ENCODE peak calls at places on chromosomes 13 and 19, in ten cellular contexts. One of them, this sample, is unnamed.

GRCh38 chr19:54458648-54459281 is 4.8 kb downstream of the LENG9 start:
- DNase-seq in C1 segment of cervical spinal cord: no peak
- DNase-seq in stromal cell of bone marrow: no peak
- DNase-seq in HFFc6: no peak
- DNase-seq in ecto neural progenitor cell: no peak
- DNase-seq in HS-5: no peak
- DNase-seq in NCI-H2081: no peak
- DNase-seq in stimulated activated CD8-positive, alpha-beta memory T cell treated with anti-CD3 and anti-CD28 coated beads, Interleukin-15, amount 100 ng/mL, for 1 hour: no peak
- DNase-seq in NCI-H2029: no peak
- DNase-seq in activated gamma-delta T cell treated with Interleukin-2 at 50 U/mL for 16 hours: no peak
- DNase-seq in this sample: no peak

GRCh38 chr19:30214651-30215051 is 157.5 kb upstream of the ZNF536 start:
- DNase-seq in C1 segment of cervical spinal cord: no peak
- DNase-seq in stromal cell of bone marrow: no peak
- DNase-seq in HFFc6: no peak
- DNase-seq in ecto neural progenitor cell: no peak
- DNase-seq in HS-5: no peak
- DNase-seq in NCI-H2081: no peak
- DNase-seq in stimulated activated CD8-positive, alpha-beta memory T cell treated with anti-CD3 and anti-CD28 coated beads, Interleukin-15, amount 100 ng/mL, for 1 hour: no peak
- DNase-seq in NCI-H2029: no peak
- DNase-seq in activated gamma-delta T cell treated with Interleukin-2 at 50 U/mL for 16 hours: no peak
- DNase-seq in this sample: no peak

GRCh38 chr13:94702181-94703041 is 9.9 kb downstream of the SOX21 start:
- DNase-seq in C1 segment of cervical spinal cord: no peak
- DNase-seq in stromal cell of bone marrow: no peak
- DNase-seq in HFFc6: no peak
- DNase-seq in ecto neural progenitor cell: peak
- DNase-seq in HS-5: no peak
- DNase-seq in NCI-H2081: no peak
- DNase-seq in stimulated activated CD8-positive, alpha-beta memory T cell treated with anti-CD3 and anti-CD28 coated beads, Interleukin-15, amount 100 ng/mL, for 1 hour: no peak
- DNase-seq in NCI-H2029: no peak
- DNase-seq in activated gamma-delta T cell treated with Interleukin-2 at 50 U/mL for 16 hours: no peak
- DNase-seq in this sample: no peak

GRCh38 chr19:1774999-1775772 is 21.9 kb downstream of the ONECUT3 start:
- DNase-seq in C1 segment of cervical spinal cord: no peak
- DNase-seq in stromal cell of bone marrow: no peak
- DNase-seq in HFFc6: no peak
- DNase-seq in ecto neural progenitor cell: no peak
- DNase-seq in HS-5: no peak
- DNase-seq in NCI-H2081: no peak
- DNase-seq in stimulated activated CD8-positive, alpha-beta memory T cell treated with anti-CD3 and anti-CD28 coated beads, Interleukin-15, amount 100 ng/mL, for 1 hour: no peak
- DNase-seq in NCI-H2029: peak
- DNase-seq in activated gamma-delta T cell treated with Interleukin-2 at 50 U/mL for 16 hours: no peak
- DNase-seq in this sample: peak

GRCh38 chr13:40438999-40439797 is 227.2 kb downstream of the FOXO1 start:
- DNase-seq in C1 segment of cervical spinal cord: no peak
- DNase-seq in stromal cell of bone marrow: no peak
- DNase-seq in HFFc6: no peak
- DNase-seq in ecto neural progenitor cell: no peak
- DNase-seq in HS-5: no peak
- DNase-seq in NCI-H2081: no peak
- DNase-seq in stimulated activated CD8-positive, alpha-beta memory T cell treated with anti-CD3 and anti-CD28 coated beads, Interleukin-15, amount 100 ng/mL, for 1 hour: no peak
- DNase-seq in NCI-H2029: no peak
- DNase-seq in activated gamma-delta T cell treated with Interleukin-2 at 50 U/mL for 16 hours: no peak
- DNase-seq in this sample: peak

GRCh38 chr19:7440188-7440975 is 48.5 kb downstream of the PEX11G start:
- DNase-seq in C1 segment of cervical spinal cord: no peak
- DNase-seq in stromal cell of bone marrow: no peak
- DNase-seq in HFFc6: no peak
- DNase-seq in ecto neural progenitor cell: no peak
- DNase-seq in HS-5: no peak
- DNase-seq in NCI-H2081: no peak
- DNase-seq in stimulated activated CD8-positive, alpha-beta memory T cell treated with anti-CD3 and anti-CD28 coated beads, Interleukin-15, amount 100 ng/mL, for 1 hour: no peak
- DNase-seq in NCI-H2029: no peak
- DNase-seq in activated gamma-delta T cell treated with Interleukin-2 at 50 U/mL for 16 hours: no peak
- DNase-seq in this sample: no peak

GRCh38 chr19:1833540-1833939 is 14.7 kb downstream of the REXO1 start:
- DNase-seq in C1 segment of cervical spinal cord: peak
- DNase-seq in stromal cell of bone marrow: no peak
- DNase-seq in HFFc6: no peak
- DNase-seq in ecto neural progenitor cell: no peak
- DNase-seq in HS-5: no peak
- DNase-seq in NCI-H2081: no peak
- DNase-seq in stimulated activated CD8-positive, alpha-beta memory T cell treated with anti-CD3 and anti-CD28 coated beads, Interleukin-15, amount 100 ng/mL, for 1 hour: no peak
- DNase-seq in NCI-H2029: no peak
- DNase-seq in activated gamma-delta T cell treated with Interleukin-2 at 50 U/mL for 16 hours: no peak
- DNase-seq in this sample: no peak

GRCh38 chr13:57582032-57582431 is 49.5 kb upstream of the PCDH17 start:
- DNase-seq in C1 segment of cervical spinal cord: no peak
- DNase-seq in stromal cell of bone marrow: no peak
- DNase-seq in HFFc6: no peak
- DNase-seq in ecto neural progenitor cell: no peak
- DNase-seq in HS-5: no peak
- DNase-seq in NCI-H2081: no peak
- DNase-seq in stimulated activated CD8-positive, alpha-beta memory T cell treated with anti-CD3 and anti-CD28 coated beads, Interleukin-15, amount 100 ng/mL, for 1 hour: no peak
- DNase-seq in NCI-H2029: no peak
- DNase-seq in activated gamma-delta T cell treated with Interleukin-2 at 50 U/mL for 16 hours: no peak
- DNase-seq in this sample: no peak

GRCh38 chr19:5826531-5827341 is 12.8 kb downstream of the FUT6 start:
- DNase-seq in C1 segment of cervical spinal cord: no peak
- DNase-seq in stromal cell of bone marrow: no peak
- DNase-seq in HFFc6: no peak
- DNase-seq in ecto neural progenitor cell: peak
- DNase-seq in HS-5: no peak
- DNase-seq in NCI-H2081: peak
- DNase-seq in stimulated activated CD8-positive, alpha-beta memory T cell treated with anti-CD3 and anti-CD28 coated beads, Interleukin-15, amount 100 ng/mL, for 1 hour: no peak
- DNase-seq in NCI-H2029: peak
- DNase-seq in activated gamma-delta T cell treated with Interleukin-2 at 50 U/mL for 16 hours: no peak
- DNase-seq in this sample: peak

GRCh38 chr13:30396434-30397075 is 25.7 kb upstream of the UBE2L5 start:
- DNase-seq in C1 segment of cervical spinal cord: no peak
- DNase-seq in stromal cell of bone marrow: no peak
- DNase-seq in HFFc6: peak
- DNase-seq in ecto neural progenitor cell: no peak
- DNase-seq in HS-5: no peak
- DNase-seq in NCI-H2081: no peak
- DNase-seq in stimulated activated CD8-positive, alpha-beta memory T cell treated with anti-CD3 and anti-CD28 coated beads, Interleukin-15, amount 100 ng/mL, for 1 hour: no peak
- DNase-seq in NCI-H2029: no peak
- DNase-seq in activated gamma-delta T cell treated with Interleukin-2 at 50 U/mL for 16 hours: no peak
- DNase-seq in this sample: peak

GRCh38 chr19:32091196-32091595 is 254.2 kb upstream of the ZNF507 start:
- DNase-seq in C1 segment of cervical spinal cord: no peak
- DNase-seq in stromal cell of bone marrow: no peak
- DNase-seq in HFFc6: no peak
- DNase-seq in ecto neural progenitor cell: no peak
- DNase-seq in HS-5: no peak
- DNase-seq in NCI-H2081: no peak
- DNase-seq in stimulated activated CD8-positive, alpha-beta memory T cell treated with anti-CD3 and anti-CD28 coated beads, Interleukin-15, amount 100 ng/mL, for 1 hour: no peak
- DNase-seq in NCI-H2029: no peak
- DNase-seq in activated gamma-delta T cell treated with Interleukin-2 at 50 U/mL for 16 hours: no peak
- DNase-seq in this sample: no peak

GRCh38 chr13:59424661-59425060 is 739.1 kb downstream of the DIAPH3 start:
- DNase-seq in C1 segment of cervical spinal cord: no peak
- DNase-seq in stromal cell of bone marrow: no peak
- DNase-seq in HFFc6: peak
- DNase-seq in ecto neural progenitor cell: no peak
- DNase-seq in HS-5: peak
- DNase-seq in NCI-H2081: no peak
- DNase-seq in stimulated activated CD8-positive, alpha-beta memory T cell treated with anti-CD3 and anti-CD28 coated beads, Interleukin-15, amount 100 ng/mL, for 1 hour: no peak
- DNase-seq in NCI-H2029: no peak
- DNase-seq in activated gamma-delta T cell treated with Interleukin-2 at 50 U/mL for 16 hours: no peak
- DNase-seq in this sample: peak

GRCh38 chr19:51097166-51097736 is 11.0 kb downstream of the CTU1 start:
- DNase-seq in C1 segment of cervical spinal cord: no peak
- DNase-seq in stromal cell of bone marrow: peak
- DNase-seq in HFFc6: peak
- DNase-seq in ecto neural progenitor cell: peak
- DNase-seq in HS-5: no peak
- DNase-seq in NCI-H2081: peak
- DNase-seq in stimulated activated CD8-positive, alpha-beta memory T cell treated with anti-CD3 and anti-CD28 coated beads, Interleukin-15, amount 100 ng/mL, for 1 hour: peak
- DNase-seq in NCI-H2029: peak
- DNase-seq in activated gamma-delta T cell treated with Interleukin-2 at 50 U/mL for 16 hours: peak
- DNase-seq in this sample: peak

GRCh38 chr13:76795701-76796695 is 90.2 kb downstream of the KCTD12 start:
- DNase-seq in C1 segment of cervical spinal cord: no peak
- DNase-seq in stromal cell of bone marrow: no peak
- DNase-seq in HFFc6: no peak
- DNase-seq in ecto neural progenitor cell: no peak
- DNase-seq in HS-5: no peak
- DNase-seq in NCI-H2081: no peak
- DNase-seq in stimulated activated CD8-positive, alpha-beta memory T cell treated with anti-CD3 and anti-CD28 coated beads, Interleukin-15, amount 100 ng/mL, for 1 hour: no peak
- DNase-seq in NCI-H2029: peak
- DNase-seq in activated gamma-delta T cell treated with Interleukin-2 at 50 U/mL for 16 hours: no peak
- DNase-seq in this sample: peak

GRCh38 chr19:8017808-8018207 is 12.4 kb upstream of the ELAVL1 start:
- DNase-seq in C1 segment of cervical spinal cord: no peak
- DNase-seq in stromal cell of bone marrow: no peak
- DNase-seq in HFFc6: no peak
- DNase-seq in ecto neural progenitor cell: no peak
- DNase-seq in HS-5: no peak
- DNase-seq in NCI-H2081: no peak
- DNase-seq in stimulated activated CD8-positive, alpha-beta memory T cell treated with anti-CD3 and anti-CD28 coated beads, Interleukin-15, amount 100 ng/mL, for 1 hour: no peak
- DNase-seq in NCI-H2029: no peak
- DNase-seq in activated gamma-delta T cell treated with Interleukin-2 at 50 U/mL for 16 hours: peak
- DNase-seq in this sample: no peak

GRCh38 chr13:108176685-108177274 is 38.6 kb downstream of the LIG4 start:
- DNase-seq in C1 segment of cervical spinal cord: no peak
- DNase-seq in stromal cell of bone marrow: no peak
- DNase-seq in HFFc6: no peak
- DNase-seq in ecto neural progenitor cell: no peak
- DNase-seq in HS-5: no peak
- DNase-seq in NCI-H2081: no peak
- DNase-seq in stimulated activated CD8-positive, alpha-beta memory T cell treated with anti-CD3 and anti-CD28 coated beads, Interleukin-15, amount 100 ng/mL, for 1 hour: peak
- DNase-seq in NCI-H2029: no peak
- DNase-seq in activated gamma-delta T cell treated with Interleukin-2 at 50 U/mL for 16 hours: peak
- DNase-seq in this sample: peak

GRCh38 chr19:12943437-12944044 is 2.1 kb upstream of the RAD23A start:
- DNase-seq in C1 segment of cervical spinal cord: no peak
- DNase-seq in stromal cell of bone marrow: no peak
- DNase-seq in HFFc6: no peak
- DNase-seq in ecto neural progenitor cell: no peak
- DNase-seq in HS-5: no peak
- DNase-seq in NCI-H2081: no peak
- DNase-seq in stimulated activated CD8-positive, alpha-beta memory T cell treated with anti-CD3 and anti-CD28 coated beads, Interleukin-15, amount 100 ng/mL, for 1 hour: no peak
- DNase-seq in NCI-H2029: no peak
- DNase-seq in activated gamma-delta T cell treated with Interleukin-2 at 50 U/mL for 16 hours: no peak
- DNase-seq in this sample: no peak

GRCh38 chr13:77637583-77637982 is 59.9 kb upstream of the SLAIN1 start:
- DNase-seq in C1 segment of cervical spinal cord: no peak
- DNase-seq in stromal cell of bone marrow: no peak
- DNase-seq in HFFc6: no peak
- DNase-seq in ecto neural progenitor cell: no peak
- DNase-seq in HS-5: no peak
- DNase-seq in NCI-H2081: no peak
- DNase-seq in stimulated activated CD8-positive, alpha-beta memory T cell treated with anti-CD3 and anti-CD28 coated beads, Interleukin-15, amount 100 ng/mL, for 1 hour: no peak
- DNase-seq in NCI-H2029: no peak
- DNase-seq in activated gamma-delta T cell treated with Interleukin-2 at 50 U/mL for 16 hours: no peak
- DNase-seq in this sample: no peak

GRCh38 chr13:20867408-20867807 is 35.1 kb downstream of the XPO4 start:
- DNase-seq in C1 segment of cervical spinal cord: no peak
- DNase-seq in stromal cell of bone marrow: no peak
- DNase-seq in HFFc6: no peak
- DNase-seq in ecto neural progenitor cell: no peak
- DNase-seq in HS-5: no peak
- DNase-seq in NCI-H2081: no peak
- DNase-seq in stimulated activated CD8-positive, alpha-beta memory T cell treated with anti-CD3 and anti-CD28 coated beads, Interleukin-15, amount 100 ng/mL, for 1 hour: no peak
- DNase-seq in NCI-H2029: no peak
- DNase-seq in activated gamma-delta T cell treated with Interleukin-2 at 50 U/mL for 16 hours: no peak
- DNase-seq in this sample: no peak

GRCh38 chr19:8241646-8242045 is 32.5 kb downstream of the CERS4 start:
- DNase-seq in C1 segment of cervical spinal cord: no peak
- DNase-seq in stromal cell of bone marrow: no peak
- DNase-seq in HFFc6: no peak
- DNase-seq in ecto neural progenitor cell: no peak
- DNase-seq in HS-5: no peak
- DNase-seq in NCI-H2081: no peak
- DNase-seq in stimulated activated CD8-positive, alpha-beta memory T cell treated with anti-CD3 and anti-CD28 coated beads, Interleukin-15, amount 100 ng/mL, for 1 hour: no peak
- DNase-seq in NCI-H2029: no peak
- DNase-seq in activated gamma-delta T cell treated with Interleukin-2 at 50 U/mL for 16 hours: no peak
- DNase-seq in this sample: no peak

GRCh38 chr19:18647371-18647767 is 10.5 kb downstream of the KLHL26 start:
- DNase-seq in C1 segment of cervical spinal cord: no peak
- DNase-seq in stromal cell of bone marrow: no peak
- DNase-seq in HFFc6: no peak
- DNase-seq in ecto neural progenitor cell: no peak
- DNase-seq in HS-5: no peak
- DNase-seq in NCI-H2081: no peak
- DNase-seq in stimulated activated CD8-positive, alpha-beta memory T cell treated with anti-CD3 and anti-CD28 coated beads, Interleukin-15, amount 100 ng/mL, for 1 hour: no peak
- DNase-seq in NCI-H2029: no peak
- DNase-seq in activated gamma-delta T cell treated with Interleukin-2 at 50 U/mL for 16 hours: no peak
- DNase-seq in this sample: no peak

GRCh38 chr13:106376411-106377112 is 158.9 kb downstream of the EFNB2 start:
- DNase-seq in C1 segment of cervical spinal cord: no peak
- DNase-seq in stromal cell of bone marrow: peak
- DNase-seq in HFFc6: peak
- DNase-seq in ecto neural progenitor cell: no peak
- DNase-seq in HS-5: peak
- DNase-seq in NCI-H2081: no peak
- DNase-seq in stimulated activated CD8-positive, alpha-beta memory T cell treated with anti-CD3 and anti-CD28 coated beads, Interleukin-15, amount 100 ng/mL, for 1 hour: no peak
- DNase-seq in NCI-H2029: peak
- DNase-seq in activated gamma-delta T cell treated with Interleukin-2 at 50 U/mL for 16 hours: no peak
- DNase-seq in this sample: peak

GRCh38 chr19:49861127-49861526 is 6.2 kb downstream of the PNKP start:
- DNase-seq in C1 segment of cervical spinal cord: no peak
- DNase-seq in stromal cell of bone marrow: no peak
- DNase-seq in HFFc6: no peak
- DNase-seq in ecto neural progenitor cell: no peak
- DNase-seq in HS-5: no peak
- DNase-seq in NCI-H2081: no peak
- DNase-seq in stimulated activated CD8-positive, alpha-beta memory T cell treated with anti-CD3 and anti-CD28 coated beads, Interleukin-15, amount 100 ng/mL, for 1 hour: no peak
- DNase-seq in NCI-H2029: no peak
- DNase-seq in activated gamma-delta T cell treated with Interleukin-2 at 50 U/mL for 16 hours: no peak
- DNase-seq in this sample: no peak

GRCh38 chr19:18046066-18046718 is 38.2 kb downstream of the ARRDC2 start:
- DNase-seq in C1 segment of cervical spinal cord: no peak
- DNase-seq in stromal cell of bone marrow: peak
- DNase-seq in HFFc6: peak
- DNase-seq in ecto neural progenitor cell: no peak
- DNase-seq in HS-5: peak
- DNase-seq in NCI-H2081: no peak
- DNase-seq in stimulated activated CD8-positive, alpha-beta memory T cell treated with anti-CD3 and anti-CD28 coated beads, Interleukin-15, amount 100 ng/mL, for 1 hour: no peak
- DNase-seq in NCI-H2029: no peak
- DNase-seq in activated gamma-delta T cell treated with Interleukin-2 at 50 U/mL for 16 hours: no peak
- DNase-seq in this sample: peak

GRCh38 chr19:11699931-11700794 is 38.6 kb downstream of the ZNF823 start:
- DNase-seq in C1 segment of cervical spinal cord: no peak
- DNase-seq in stromal cell of bone marrow: no peak
- DNase-seq in HFFc6: peak
- DNase-seq in ecto neural progenitor cell: no peak
- DNase-seq in HS-5: peak
- DNase-seq in NCI-H2081: peak
- DNase-seq in stimulated activated CD8-positive, alpha-beta memory T cell treated with anti-CD3 and anti-CD28 coated beads, Interleukin-15, amount 100 ng/mL, for 1 hour: no peak
- DNase-seq in NCI-H2029: peak
- DNase-seq in activated gamma-delta T cell treated with Interleukin-2 at 50 U/mL for 16 hours: no peak
- DNase-seq in this sample: peak

GRCh38 chr19:8610041-8610927 is at the start of gene ADAMTS10:
- DNase-seq in C1 segment of cervical spinal cord: no peak
- DNase-seq in stromal cell of bone marrow: no peak
- DNase-seq in HFFc6: no peak
- DNase-seq in ecto neural progenitor cell: peak
- DNase-seq in HS-5: no peak
- DNase-seq in NCI-H2081: no peak
- DNase-seq in stimulated activated CD8-positive, alpha-beta memory T cell treated with anti-CD3 and anti-CD28 coated beads, Interleukin-15, amount 100 ng/mL, for 1 hour: no peak
- DNase-seq in NCI-H2029: no peak
- DNase-seq in activated gamma-delta T cell treated with Interleukin-2 at 50 U/mL for 16 hours: peak
- DNase-seq in this sample: peak